ENCODE peak calls at places on chromosome 13, in five cellular contexts. D is IMR-90, Z is keratinocyte, O is aorta, R is uterus. A is an unnamed sample.
A peak's percentile ranks its signal among the peaks of the same experiment; 100 is the strongest.

GRCh38 chr13:108827637-108828036 is 198.2 kb downstream of the MYO16 start:
- DNase-seq in O (no peak), Z (no peak), D (no peak), R (no peak), A (no peak)

GRCh38 chr13:51361111-51361510 is 21.6 kb downstream of the SERPINE3 start:
- DNase-seq in D (no peak), Z (no peak), O (no peak), R (no peak), A (no peak)

GRCh38 chr13:98253526-98253925 is 76.5 kb upstream of the RNF113B start:
- DNase-seq in D (no peak), Z (no peak), R (no peak), O (no peak), A (no peak)

GRCh38 chr13:112983428-112984196 is 14.6 kb downstream of the MCF2L start:
- DNase-seq in R (no peak), O (no peak), D (no peak), Z (no peak), A (peak; percentile 78)

GRCh38 chr13:47831265-47831664 is 169.8 kb downstream of the SUCLA2 start:
- DNase-seq in D (peak; percentile 23), R (no peak), Z (no peak), O (no peak), A (no peak)

GRCh38 chr13:34926513-34926912 is 15.6 kb upstream of the NBEA start:
- DNase-seq in Z (no peak), R (no peak), D (peak; percentile 47), O (no peak), A (no peak)

GRCh38 chr13:34462843-34463242 is 479.2 kb upstream of the NBEA start:
- DNase-seq in R (no peak), O (no peak), Z (peak; percentile 53), D (peak; percentile 22), A (no peak)

GRCh38 chr13:48233886-48234488 is 981 bp downstream of the ITM2B start:
- DNase-seq in R (no peak), Z (no peak), O (no peak), D (peak; percentile 61), A (peak; percentile 13)

GRCh38 chr13:24203726-24204295 is 43.3 kb downstream of the SPATA13 start:
- DNase-seq in D (peak; percentile 50), R (no peak), O (no peak), Z (no peak), A (no peak)

GRCh38 chr13:44281252-44282000 is 92.2 kb upstream of the SERP2 start:
- DNase-seq in R (no peak), D (no peak), Z (no peak), O (no peak), A (no peak)

GRCh38 chr13:111006508-111007031 is 91.7 kb upstream of the ANKRD10 start:
- DNase-seq in O (peak; percentile 93), R (peak; percentile 82), Z (no peak), D (peak; percentile 84), A (peak; percentile 44)

GRCh38 chr13:80562423-80562822 is 221.5 kb upstream of the SPRY2 start:
- DNase-seq in D (no peak), O (no peak), R (no peak), Z (no peak), A (no peak)

GRCh38 chr13:51778407-51778806 is 25.6 kb downstream of the DHRS12 start:
- DNase-seq in D (no peak), R (no peak), Z (no peak), O (no peak), A (no peak)

GRCh38 chr13:97385854-97386253 is 48.1 kb upstream of the RAP2A start:
- DNase-seq in O (no peak), Z (peak; percentile 7), D (no peak), R (no peak), A (no peak)

GRCh38 chr13:76973920-76974617 is 17.8 kb upstream of the CLN5 start:
- DNase-seq in Z (no peak), O (no peak), D (no peak), R (no peak), A (no peak)

GRCh38 chr13:28611654-28612131 is 47.2 kb upstream of the POMP start:
- DNase-seq in D (peak; percentile 44), O (no peak), R (no peak), Z (no peak), A (no peak)

GRCh38 chr13:26896986-26897668 is 136.5 kb upstream of the GPR12 start:
- DNase-seq in O (no peak), R (no peak), Z (no peak), D (no peak), A (peak; percentile 73)
- H3K27me3 ChIP-seq in O (no peaks in the 10 kb centered on the region), R (no peaks in the 10 kb centered on the region), Z (peaks cover 8% of the 10 kb centered on the region), D (peaks cover 16% of the 10 kb centered on the region), A (no peaks in the 10 kb centered on the region)

GRCh38 chr13:30341815-30342570 is 34.6 kb upstream of the KATNAL1 start:
- DNase-seq in Z (peak; percentile 44), D (peak; percentile 94), O (peak; percentile 96), R (peak; percentile 90), A (no peak)

GRCh38 chr13:30339721-30340366 is 32.5 kb upstream of the KATNAL1 start:
- DNase-seq in D (no peak), R (peak; percentile 60), O (no peak), Z (no peak), A (no peak)

GRCh38 chr13:30338952-30339351 is 31.6 kb upstream of the KATNAL1 start:
- DNase-seq in D (no peak), R (no peak), O (no peak), Z (no peak), A (no peak)

GRCh38 chr13:30338331-30338851 is 31.0 kb upstream of the KATNAL1 start:
- DNase-seq in O (no peak), Z (peak; percentile 41), D (peak; percentile 23), R (no peak), A (no peak)

GRCh38 chr13:30340367-30341184 is 33.2 kb upstream of the KATNAL1 start:
- DNase-seq in D (peak; percentile 89), R (peak; percentile 84), Z (no peak), O (peak; percentile 86), A (no peak)
- H3K4me3 ChIP-seq in D (peak overlapping the region; percentile 10), R (peak overlapping the region; percentile 6), Z (no peak overlapping the region), O (no peak overlapping the region), A (no peak overlapping the region)

GRCh38 chr13:39023316-39023715 is 14.6 kb downstream of the PROSER1 start:
- DNase-seq in D (peak; percentile 69), R (no peak), Z (no peak), O (no peak), A (peak; percentile 18)

GRCh38 chr13:39020853-39021462 is 16.9 kb downstream of the PROSER1 start:
- DNase-seq in R (no peak), D (no peak), Z (no peak), O (no peak), A (no peak)

GRCh38 chr13:39023761-39024160 is 14.1 kb downstream of the PROSER1 start:
- DNase-seq in R (no peak), D (peak; percentile 54), Z (no peak), O (no peak), A (no peak)

DNA sequence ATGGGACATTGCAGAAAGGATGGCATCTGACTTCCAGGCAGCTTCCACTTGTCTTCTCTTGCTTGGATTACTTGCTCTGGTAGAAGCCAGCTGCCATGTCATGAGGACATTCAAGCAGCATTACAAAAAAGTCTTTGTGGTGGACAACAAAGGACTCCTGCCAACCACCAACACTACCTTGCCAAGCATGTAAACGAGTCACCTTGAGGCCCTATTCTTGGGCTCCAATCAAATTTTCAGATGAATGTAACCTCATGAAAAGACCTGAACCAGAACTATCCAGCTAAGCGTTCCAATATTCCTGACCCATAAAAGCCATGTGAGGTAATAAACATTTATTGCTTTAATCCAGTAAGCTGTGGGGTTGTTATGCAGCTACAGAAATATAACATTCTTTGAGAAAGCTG is 12.5 kb downstream of the PROSER1 start:
- DNase-seq in D (no peak), Z (no peak), O (no peak), R (no peak), A (no peak)
- H3K36me3 ChIP-seq in D (peaks cover 12% of the 10 kb centered on the region), Z (peaks cover 8% of the 10 kb centered on the region), O (peaks cover 11% of the 10 kb centered on the region), R (no peaks in the 10 kb centered on the region), A (peaks cover 25% of the 10 kb centered on the region)

GRCh38 chr13:64488731-64489130 is 2741.4 kb downstream of the PCDH9 start:
- DNase-seq in R (no peak), D (peak; percentile 28), O (no peak), Z (no peak), A (no peak)
- H3K27me3 ChIP-seq in R (no peaks in the 10 kb centered on the region), D (no peaks in the 10 kb centered on the region), O (no peaks in the 10 kb centered on the region), Z (no peaks in the 10 kb centered on the region), A (no peaks in the 10 kb centered on the region)

GRCh38 chr13:71869274-71869673 is 2.3 kb upstream of the DACH1 start:
- DNase-seq in O (no peak), Z (no peak), D (no peak), R (no peak), A (peak; percentile 8)

GRCh38 chr13:71871180-71871754 is 4.3 kb upstream of the DACH1 start:
- DNase-seq in Z (no peak), R (no peak), D (no peak), O (no peak), A (no peak)

GRCh38 chr13:71871844-71872243 is 4.8 kb upstream of the DACH1 start:
- DNase-seq in R (no peak), Z (no peak), O (no peak), D (no peak), A (no peak)

GRCh38 chr13:71867101-71867814 is at the start of gene DACH1:
- DNase-seq in Z (no peak), O (peak; percentile 66), D (peak; percentile 20), R (peak; percentile 62), A (peak; percentile 50)

DNA sequence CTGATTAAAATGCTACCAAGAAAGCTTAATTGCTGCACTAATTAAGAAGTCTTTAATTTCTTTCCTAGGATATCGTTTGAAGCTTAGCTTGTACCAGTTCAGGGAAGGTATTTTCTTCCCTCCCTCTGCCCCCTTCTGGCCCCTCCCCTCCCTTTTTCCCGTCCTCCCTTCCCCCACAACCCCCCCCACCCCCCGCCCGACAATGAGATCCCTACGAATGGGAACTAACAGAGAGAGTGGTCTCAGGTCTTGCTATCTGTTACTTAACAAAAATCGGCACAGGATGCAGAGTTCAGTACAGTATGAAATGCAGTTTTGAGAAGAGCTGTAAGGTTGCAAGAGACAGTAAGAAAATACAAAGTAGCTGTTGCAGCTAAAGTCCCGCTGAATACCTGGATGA is 3.0 kb upstream of the DACH1 start:
- DNase-seq in R (no peak), O (no peak), D (no peak), Z (no peak), A (peak; percentile 25)
- H3K4me3 ChIP-seq in R (no peak overlapping the region), O (no peak overlapping the region), D (no peak overlapping the region), Z (no peak overlapping the region), A (no peak overlapping the region)

GRCh38 chr13:32748305-32748704 is 162.1 kb downstream of the PDS5B start:
- DNase-seq in O (no peak), D (no peak), R (no peak), Z (no peak), A (no peak)
- H3K36me3 ChIP-seq in O (no peaks in the 10 kb centered on the region), D (peaks cover 3% of the 10 kb centered on the region), R (no peaks in the 10 kb centered on the region), Z (peaks cover 2% of the 10 kb centered on the region), A (no peaks in the 10 kb centered on the region)